ENCODE peak calls at places on chromosomes 3 and 15, in nine cellular contexts. M is KG1; U is stimulated activated CD8-positive, alpha-beta memory T cell treated with anti-CD3 and anti-CD28 coated beads, Interleukin-4, amount 100 ng/mL, for 4 hours; A is pancreas; O is NCI-H1436; N is NCI-H1105; G is stimulated activated CD4-positive, alpha-beta T cell treated with anti-CD3 and anti-CD28 coated beads, Interleukin-4, amount 100 ng/mL, for 48 hours; Q is Daoy; F is kidney epithelial cell. K is an unnamed sample.

GRCh38 chr15:55527150-55527549 is 19.1 kb upstream of the DNAAF4 start:
- DNase-seq in M (no peak), U (no peak), A (no peak), O (no peak), N (no peak), G (no peak), Q (no peak), F (no peak), K (no peak)

GRCh38 chr3:90007786-90008499 is 900.5 kb downstream of the EPHA3 start:
- DNase-seq in M (no peak), U (no peak), A (no peak), O (no peak), N (no peak), G (no peak), Q (no peak), F (no peak), K (peak; percentile 21)

GRCh38 chr3:28860307-28860706 is 420.6 kb upstream of the RBMS3 start:
- DNase-seq in M (peak; percentile 15), U (no peak), A (peak; percentile 12), O (no peak), N (no peak), G (no peak), Q (no peak), F (no peak), K (peak; percentile 16)

GRCh38 chr3:58386966-58387365 is 46.7 kb downstream of the PDHB start:
- DNase-seq in M (no peak), U (no peak), A (no peak), O (no peak), N (no peak), G (no peak), Q (peak; percentile 61), F (peak; percentile 21), K (no peak)

GRCh38 chr3:29475305-29475825 is 194.5 kb downstream of the RBMS3 start:
- DNase-seq in M (no peak), U (no peak), A (no peak), O (no peak), N (no peak), G (no peak), Q (no peak), F (no peak), K (no peak)

GRCh38 chr3:52682016-52682415 is 3.7 kb downstream of the PBRM1 start:
- DNase-seq in M (no peak), U (no peak), A (no peak), O (no peak), N (no peak), G (peak; percentile 43), Q (peak; percentile 71), F (peak; percentile 56), K (peak; percentile 21)

GRCh38 chr3:46936733-46937250 is 39.8 kb downstream of the CCDC12 start:
- DNase-seq in M (no peak), U (no peak), A (no peak), O (no peak), N (no peak), G (no peak), Q (no peak), F (no peak), K (no peak)

GRCh38 chr15:101138913-101139880 is 112.7 kb downstream of the CHSY1 start:
- DNase-seq in M (no peak), U (no peak), A (no peak), O (no peak), N (no peak), G (no peak), Q (peak; percentile 80), F (peak; percentile 44), K (no peak)

GRCh38 chr3:54874816-54875556 is 52.9 kb downstream of the LRTM1 start:
- DNase-seq in M (no peak), U (no peak), A (no peak), O (no peak), N (no peak), G (no peak), Q (no peak), F (no peak), K (no peak)